ENCODE peak calls at places on chromosomes 5 and 9, in seven cellular contexts. A, I, C, Z, B, X and W are unnamed samples.

GRCh38 chr5:157468293-157468965 is 8.4 kb downstream of the NIPAL4 start:
- DNase-seq in A (no peak), I (no peak), C (no peak), Z (no peak), B (no peak), X (no peak), W (no peak)

GRCh38 chr9:99811172-99811571 is 10.5 kb upstream of the NR4A3 start:
- DNase-seq in A (no peak), I (no peak), C (no peak), Z (no peak), B (no peak), X (no peak), W (no peak)

GRCh38 chr9:90906316-90907055 is 104.9 kb downstream of the SYK start:
- DNase-seq in A (no peak), I (no peak), C (no peak), Z (no peak), B (no peak), X (no peak), W (no peak)

GRCh38 chr9:108727580-108728056 is 128.2 kb downstream of the ACTL7B start:
- DNase-seq in A (no peak), I (peak), C (no peak), Z (no peak), B (no peak), X (no peak), W (no peak)

GRCh38 chr5:74130141-74130897 is 504.3 kb downstream of the ARHGEF28 start:
- DNase-seq in A (no peak), I (no peak), C (no peak), Z (no peak), B (no peak), X (no peak), W (no peak)

GRCh38 chr9:6782981-6783380 is 25.2 kb downstream of the KDM4C start:
- DNase-seq in A (no peak), I (no peak), C (no peak), Z (no peak), B (no peak), X (no peak), W (no peak)

GRCh38 chr9:83706703-83707517 is 848 bp downstream of the UBQLN1 start:
- DNase-seq in A (peak), I (peak), C (no peak), Z (peak), B (peak), X (peak), W (no peak)

GRCh38 chr5:33311893-33312292 is 128.9 kb upstream of the TARS1 start:
- DNase-seq in A (no peak), I (no peak), C (peak), Z (no peak), B (no peak), X (peak), W (no peak)

GRCh38 chr5:141783599-141784296 is 94.5 kb downstream of the PCDH1 start:
- DNase-seq in A (no peak), I (no peak), C (no peak), Z (no peak), B (no peak), X (no peak), W (no peak)

GRCh38 chr9:107213561-107214028 is 69.5 kb upstream of the RAD23B start:
- DNase-seq in A (no peak), I (peak), C (peak), Z (peak), B (no peak), X (peak), W (peak)

GRCh38 chr9:98287383-98287782 is 31.9 kb upstream of the TBC1D2 start:
- DNase-seq in A (peak), I (no peak), C (no peak), Z (no peak), B (peak), X (no peak), W (no peak)

GRCh38 chr5:150210644-150211043 is 20.8 kb downstream of the SLC6A7 start:
- DNase-seq in A (no peak), I (no peak), C (no peak), Z (no peak), B (no peak), X (no peak), W (no peak)

GRCh38 chr5:148858106-148858505 is 31.7 kb downstream of the ADRB2 start:
- DNase-seq in A (no peak), I (no peak), C (no peak), Z (no peak), B (no peak), X (no peak), W (no peak)

GRCh38 chr9:90890146-90890545 is 88.5 kb downstream of the SYK start:
- DNase-seq in A (no peak), I (peak), C (no peak), Z (no peak), B (peak), X (no peak), W (no peak)

GRCh38 chr5:31232273-31232888 is 38.9 kb downstream of the CDH6 start:
- DNase-seq in A (peak), I (peak), C (peak), Z (peak), B (peak), X (peak), W (peak)

GRCh38 chr5:150541895-150542294 is 34.0 kb downstream of the NDST1 start:
- DNase-seq in A (no peak), I (peak), C (no peak), Z (no peak), B (no peak), X (no peak), W (no peak)

GRCh38 chr5:68465934-68466551 is 250.5 kb downstream of the PIK3R1 start:
- DNase-seq in A (peak), I (no peak), C (no peak), Z (no peak), B (no peak), X (no peak), W (no peak)

GRCh38 chr5:14560091-14560595 is 21.4 kb upstream of the OTULINL start:
- DNase-seq in A (no peak), I (no peak), C (no peak), Z (no peak), B (no peak), X (no peak), W (no peak)

GRCh38 chr5:115601709-115602584 is at the start of gene TICAM2:
- DNase-seq in A (peak), I (no peak), C (no peak), Z (no peak), B (peak), X (peak), W (no peak)
- H3K27ac ChIP-seq in A (peak), I (no peak), C (no peak), Z (no peak), B (no peak), X (peak), W (no peak)

GRCh38 chr5:5953641-5954040 is 424.7 kb downstream of the MED10 start:
- DNase-seq in A (no peak), I (no peak), C (no peak), Z (no peak), B (no peak), X (no peak), W (no peak)

GRCh38 chr5:5951953-5952352 is 426.4 kb downstream of the MED10 start:
- DNase-seq in A (no peak), I (no peak), C (no peak), Z (no peak), B (no peak), X (no peak), W (no peak)

GRCh38 chr5:5957737-5958136 is 420.6 kb downstream of the MED10 start:
- DNase-seq in A (no peak), I (no peak), C (no peak), Z (no peak), B (no peak), X (no peak), W (no peak)

GRCh38 chr5:5950658-5951057 is 427.7 kb downstream of the MED10 start:
- DNase-seq in A (no peak), I (no peak), C (no peak), Z (no peak), B (no peak), X (no peak), W (no peak)

GRCh38 chr5:5954199-5954598 is 424.1 kb downstream of the MED10 start:
- DNase-seq in A (no peak), I (no peak), C (no peak), Z (no peak), B (no peak), X (no peak), W (no peak)
- TF ChIP-seq POLR2AphosphoS5 in A (no peak), I (no peak), C (no peak), Z (no peak), B (no peak), X (no peak), W (no peak)

DNA sequence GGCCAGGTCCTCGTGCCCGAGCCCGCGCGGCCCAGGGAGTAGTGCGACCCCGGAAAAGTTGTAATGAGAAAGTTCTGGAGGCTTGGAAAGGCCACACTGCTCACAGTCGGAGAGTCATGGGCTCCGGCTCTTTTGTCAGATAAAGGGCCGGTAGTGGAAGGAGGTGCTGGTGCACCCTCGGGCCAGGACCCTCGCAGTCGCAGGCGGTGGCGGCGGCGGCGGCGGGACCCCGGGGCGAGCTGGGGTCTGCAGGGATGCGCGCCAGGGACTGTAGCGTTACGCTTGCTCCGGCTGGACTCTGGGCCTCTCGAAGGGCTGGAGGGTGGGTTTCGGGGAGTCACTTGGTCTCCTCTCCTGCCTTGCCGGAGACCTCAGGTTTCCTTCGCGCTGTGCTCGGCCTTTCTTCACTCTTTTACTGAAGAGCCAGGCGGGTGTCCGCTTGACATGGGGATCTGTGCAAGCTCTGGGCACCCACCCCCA is 1.5 kb downstream of the RORB start:
- DNase-seq in A (no peak), I (no peak), C (no peak), Z (no peak), B (no peak), X (no peak), W (no peak)
- H3K9ac ChIP-seq in A (no peak), I (no peak), C (no peak), Z (no peak), B (no peak), X (no peak), W (no peak)

GRCh38 chr9:136412912-136413420 is 2.5 kb downstream of the PMPCA start:
- DNase-seq in A (peak), I (no peak), C (no peak), Z (no peak), B (no peak), X (no peak), W (no peak)

GRCh38 chr9:136410500-136411287 is at the start of the genes ENTR1 and PMPCA:
- DNase-seq in A (peak), I (peak), C (peak), Z (no peak), B (peak), X (peak), W (peak)

GRCh38 chr9:136407911-136408310 is 2.5 kb downstream of the ENTR1 start:
- DNase-seq in A (no peak), I (no peak), C (no peak), Z (no peak), B (no peak), X (no peak), W (no peak)

GRCh38 chr9:136411358-136411757 is 900 bp downstream of the PMPCA start:
- DNase-seq in A (no peak), I (no peak), C (no peak), Z (no peak), B (no peak), X (no peak), W (no peak)

GRCh38 chr9:136409557-136410455 is 608 bp downstream of the ENTR1 start:
- DNase-seq in A (no peak), I (peak), C (no peak), Z (no peak), B (peak), X (peak), W (no peak)
- H3K27ac ChIP-seq in A (peak), I (peak), C (peak), Z (peak), B (peak), X (peak), W (peak)

DNA sequence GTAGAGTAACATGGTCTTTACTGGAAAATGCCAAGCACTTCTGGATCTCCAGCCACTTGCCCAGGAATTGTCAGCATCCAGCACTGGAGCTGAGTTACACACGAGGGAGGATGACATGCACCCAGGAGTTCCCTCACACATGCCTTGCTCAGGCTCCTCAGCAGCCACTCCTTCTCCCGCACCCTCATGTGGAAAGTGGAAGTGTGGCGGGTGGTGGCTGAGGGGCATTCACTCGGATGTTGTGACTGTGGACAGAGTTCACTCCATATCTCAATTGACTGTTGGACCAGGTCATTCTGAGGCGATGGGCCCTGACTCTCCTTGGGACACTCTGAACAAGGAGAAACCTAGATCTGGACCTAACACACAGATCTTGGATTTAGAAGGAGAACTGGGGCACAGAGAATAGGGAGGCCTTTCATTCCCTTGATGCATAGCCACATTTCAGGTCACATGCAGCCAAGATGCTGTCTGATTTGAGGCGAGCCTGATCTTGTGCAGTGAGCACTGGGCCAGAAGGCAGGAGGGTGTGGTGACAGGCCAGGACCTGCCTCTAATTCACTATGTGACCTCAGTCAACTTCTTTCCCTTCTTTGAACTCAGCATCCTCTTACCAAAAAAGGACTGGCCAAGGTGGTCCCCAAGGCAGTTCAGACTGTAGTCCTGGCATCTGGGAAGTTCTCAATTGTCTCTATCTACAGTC is 62.1 kb downstream of the CYSTM1 start:
- DNase-seq in A (no peak), I (no peak), C (no peak), Z (no peak), B (no peak), X (no peak), W (no peak)
- TF ChIP-seq POLR2AphosphoS5 in A (no peak), I (no peak), C (no peak), Z (no peak), B (no peak), X (no peak), W (no peak)

GRCh38 chr9:126724226-126724625 is 80.6 kb upstream of the ZBTB43 start:
- DNase-seq in A (no peak), I (no peak), C (no peak), Z (no peak), B (peak), X (no peak), W (no peak)

GRCh38 chr9:126721531-126722098 is 83.2 kb upstream of the ZBTB43 start:
- DNase-seq in A (no peak), I (no peak), C (no peak), Z (no peak), B (no peak), X (no peak), W (no peak)

GRCh38 chr9:126722922-126723806 is 81.7 kb upstream of the ZBTB43 start:
- DNase-seq in A (peak), I (no peak), C (no peak), Z (no peak), B (peak), X (no peak), W (no peak)

GRCh38 chr9:126722252-126722921 is 82.5 kb upstream of the ZBTB43 start:
- DNase-seq in A (peak), I (no peak), C (peak), Z (peak), B (peak), X (peak), W (no peak)

GRCh38 chr9:126723807-126724172 is 81.0 kb upstream of the ZBTB43 start:
- DNase-seq in A (no peak), I (no peak), C (no peak), Z (no peak), B (peak), X (no peak), W (no peak)
- H3K9ac ChIP-seq in A (no peak), I (no peak), C (no peak), Z (no peak), B (no peak), X (no peak), W (no peak)

DNA sequence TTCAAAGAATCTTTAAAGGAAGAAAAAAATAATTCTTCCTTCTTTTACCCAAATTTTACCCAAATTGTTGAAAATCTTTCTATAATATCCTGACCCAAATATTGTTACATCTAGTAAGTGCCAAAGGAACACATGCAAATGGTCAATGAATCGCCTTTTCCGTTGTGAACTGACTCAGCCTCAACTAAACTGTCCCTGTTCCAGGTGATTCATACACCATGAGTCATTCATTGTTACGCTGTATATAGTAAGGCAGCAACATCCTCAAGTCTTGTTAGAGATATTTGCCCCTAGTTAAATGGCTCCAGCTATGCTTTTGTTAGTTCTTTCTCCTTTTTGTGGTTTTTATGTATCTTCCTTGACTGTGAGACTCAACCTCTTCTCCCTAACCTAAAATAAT is 9.7 kb downstream of the PTGER4 start:
- DNase-seq in A (no peak), I (peak), C (peak), Z (no peak), B (no peak), X (peak), W (no peak)
- H3K27ac ChIP-seq in A (no peak), I (no peak), C (peak), Z (no peak), B (no peak), X (peak), W (no peak)